ENCODE peak calls at places on chromosomes 3 and 15, in six cellular contexts. N, F, P, D, Y and X are unnamed samples.

GRCh38 chr3:124217542-124217941 is 225.6 kb upstream of the ROPN1 start:
- DNase-seq in N (no peak), Y (peak; percentile 91), P (no peak), D (peak; percentile 55), F (peak; percentile 80), X (peak; percentile 71)

GRCh38 chr3:15271785-15272381 is 60.5 kb downstream of the SH3BP5 start:
- DNase-seq in F (no peak), P (no peak), D (no peak), N (peak; percentile 79), Y (no peak), X (no peak)

GRCh38 chr15:24878153-24878552 is 76.6 kb upstream of the SNRPN start:
- DNase-seq in N (no peak), Y (peak; percentile 69), D (no peak), F (no peak), P (no peak), X (peak; percentile 2)

GRCh38 chr3:63961891-63962290 is 49.7 kb upstream of the SCAANT1 start:
- DNase-seq in D (peak; percentile 21), P (no peak), Y (no peak), F (peak; percentile 74), N (no peak), X (no peak)

GRCh38 chr3:149003653-149004305 is 12.4 kb downstream of the GYG1 start:
- DNase-seq in D (no peak), F (peak; percentile 66), N (no peak), P (peak; percentile 54), Y (no peak), X (no peak)

GRCh38 chr3:194935061-194935460 is 249.4 kb downstream of the FAM43A start:
- DNase-seq in F (no peak), P (no peak), Y (no peak), N (no peak), D (no peak), X (no peak)

GRCh38 chr15:100078511-100079220 is 263.1 kb downstream of the ADAMTS17 start:
- DNase-seq in N (no peak), F (no peak), D (no peak), P (no peak), Y (peak; percentile 32), X (no peak)

GRCh38 chr3:46380471-46381215 is 9.9 kb downstream of the CCR5 start:
- DNase-seq in F (no peak), D (no peak), P (no peak), Y (no peak), N (no peak), X (no peak)

GRCh38 chr3:46100812-46101211 is 73.5 kb upstream of the XCR1 start:
- DNase-seq in D (no peak), P (no peak), N (no peak), Y (no peak), F (no peak), X (no peak)

GRCh38 chr3:53196575-53197407 is 35.8 kb downstream of the PRKCD start:
- DNase-seq in P (no peak), F (peak; percentile 96), N (no peak), Y (peak; percentile 53), D (peak; percentile 18), X (peak; percentile 82)

GRCh38 chr3:65027335-65027734 is 339.5 kb upstream of the ADAMTS9 start:
- DNase-seq in N (no peak), P (no peak), Y (no peak), F (no peak), D (no peak), X (no peak)

GRCh38 chr3:135310317-135310716 is 515.3 kb downstream of the EPHB1 start:
- DNase-seq in D (peak; percentile 4), P (no peak), F (peak; percentile 83), N (no peak), Y (no peak), X (no peak)

GRCh38 chr3:11764931-11765363 is 81.7 kb downstream of the TAMM41 start:
- DNase-seq in F (no peak), P (no peak), D (peak; percentile 62), N (no peak), Y (peak; percentile 93), X (peak; percentile 65)

GRCh38 chr3:79086514-79086913 is 681.3 kb downstream of the ROBO1 start:
- DNase-seq in N (no peak), P (peak; percentile 12), Y (peak; percentile 75), F (peak; percentile 84), D (peak; percentile 64), X (peak; percentile 65)

GRCh38 chr15:95558916-95559315 is 771.6 kb upstream of the NR2F2 start:
- DNase-seq in N (no peak), Y (no peak), D (peak; percentile 4), P (no peak), F (no peak), X (no peak)

GRCh38 chr3:187403768-187404270 is 35.6 kb downstream of the RTP4 start:
- DNase-seq in D (peak; percentile 96), F (no peak), N (no peak), Y (peak; percentile 95), P (no peak), X (peak; percentile 99)

GRCh38 chr3:64131755-64132154 is 93.5 kb downstream of the PRICKLE2 start:
- DNase-seq in D (no peak), F (no peak), Y (no peak), P (no peak), N (no peak), X (no peak)

GRCh38 chr15:28960979-28961378 is 75.2 kb downstream of the APBA2 start:
- DNase-seq in D (peak; percentile 85), Y (peak; percentile 79), N (no peak), P (no peak), F (no peak), X (peak; percentile 86)

GRCh38 chr15:32669870-32670623 is 28.5 kb downstream of the SCG5 start:
- DNase-seq in N (no peak), P (no peak), Y (no peak), F (no peak), D (peak; percentile 82), X (no peak)

GRCh38 chr3:149393355-149394165 is 16.1 kb upstream of the TM4SF1 start:
- DNase-seq in F (peak; percentile 82), N (no peak), P (peak; percentile 85), D (peak; percentile 75), Y (peak; percentile 89), X (peak; percentile 84)

GRCh38 chr3:144556392-144556791 is 584.8 kb downstream of the DIPK2A start:
- DNase-seq in N (no peak), F (no peak), P (no peak), Y (peak; percentile 33), D (no peak), X (peak; percentile 69)

GRCh38 chr15:42184313-42184712 is 23.8 kb downstream of the VPS39 start:
- DNase-seq in D (no peak), N (no peak), Y (peak; percentile 7), P (no peak), F (no peak), X (no peak)

GRCh38 chr15:81880833-81881232 is 165.0 kb downstream of the MEX3B start:
- DNase-seq in Y (no peak), N (no peak), D (no peak), F (no peak), P (peak; percentile 57), X (no peak)

GRCh38 chr3:153633407-153633806 is 471.4 kb downstream of the RAP2B start:
- DNase-seq in F (no peak), N (no peak), D (no peak), Y (no peak), P (no peak), X (no peak)

GRCh38 chr3:146130881-146131371 is 30.1 kb downstream of the PLOD2 start:
- DNase-seq in D (peak; percentile 59), N (no peak), P (no peak), F (no peak), Y (no peak), X (peak; percentile 49)

GRCh38 chr15:74841761-74842385 is 1.1 kb downstream of the ULK3 start:
- DNase-seq in Y (no peak), F (no peak), P (no peak), N (no peak), D (no peak), X (no peak)

GRCh38 chr3:13710251-13710650 is 161.3 kb downstream of the FBLN2 start:
- DNase-seq in Y (no peak), D (no peak), F (no peak), P (no peak), N (no peak), X (no peak)

GRCh38 chr3:140078343-140078742 is 143.4 kb downstream of the CLSTN2 start:
- DNase-seq in P (peak; percentile 12), Y (no peak), N (no peak), F (no peak), D (no peak), X (no peak)

GRCh38 chr3:183477801-183478456 is 49.5 kb upstream of the MCF2L2 start:
- DNase-seq in P (peak; percentile 94), N (no peak), F (no peak), D (no peak), Y (no peak), X (no peak)

GRCh38 chr3:55000546-55000945 is 72.7 kb upstream of the LRTM1 start:
- DNase-seq in Y (peak; percentile 94), D (peak; percentile 87), N (no peak), F (no peak), P (no peak), X (peak; percentile 94)

GRCh38 chr15:94460624-94461023 is 229.3 kb downstream of the MCTP2 start:
- DNase-seq in Y (no peak), N (no peak), D (no peak), P (no peak), F (no peak), X (no peak)

GRCh38 chr3:21174461-21174860 is 576.5 kb downstream of the ZNF385D start:
- DNase-seq in Y (peak; percentile 52), F (no peak), P (no peak), D (peak; percentile 59), N (no peak), X (no peak)

GRCh38 chr3:57158813-57159678 is 6.1 kb downstream of the IL17RD start:
- DNase-seq in P (no peak), Y (peak; percentile 61), D (peak; percentile 29), N (no peak), F (no peak), X (no peak)

GRCh38 chr15:96171842-96172241 is 158.7 kb upstream of the NR2F2 start:
- DNase-seq in P (no peak), Y (peak; percentile 44), F (no peak), D (no peak), N (no peak), X (no peak)

GRCh38 chr3:30728143-30728542 is 121.7 kb downstream of the TGFBR2 start:
- DNase-seq in N (no peak), F (no peak), D (no peak), P (no peak), Y (no peak), X (no peak)

GRCh38 chr3:194245975-194246561 is 105.1 kb downstream of the CPN2 start:
- DNase-seq in P (no peak), F (no peak), Y (no peak), N (no peak), D (no peak), X (no peak)

GRCh38 chr3:71787851-71788405 is 3.0 kb upstream of the PROK2 start:
- DNase-seq in N (no peak), P (no peak), Y (no peak), D (no peak), F (no peak), X (no peak)

GRCh38 chr3:16369247-16369646 is 104.2 kb downstream of the OXNAD1 start:
- DNase-seq in D (no peak), N (no peak), P (no peak), F (no peak), Y (peak; percentile 90), X (no peak)

GRCh38 chr3:107740992-107741896 is 218.5 kb downstream of the BBX start:
- DNase-seq in Y (peak; percentile 32), F (peak; percentile 81), P (peak; percentile 21), D (peak; percentile 19), N (no peak), X (no peak)